ENCODE peak calls at places on chromosomes 13 and 19, in six cellular contexts. One of them, this sample, is unnamed.

GRCh38 chr13:50410921-50411712 is 395.9 kb downstream of the KCNRG start:
- DNase-seq in WTC11: no peak
- DNase-seq in PC-3: peak
- DNase-seq in mammary epithelial cell: peak
- DNase-seq in suprapubic skin: no peak
- DNase-seq in CD8-positive, alpha-beta T cell: no peak
- DNase-seq in this sample: peak

GRCh38 chr13:107202371-107203023 is 634.6 kb upstream of the ARGLU1 start:
- DNase-seq in CD8-positive, alpha-beta T cell: no peak
- DNase-seq in WTC11: no peak
- DNase-seq in suprapubic skin: no peak
- DNase-seq in PC-3: peak
- DNase-seq in mammary epithelial cell: peak
- DNase-seq in this sample: no peak

GRCh38 chr19:38736036-38736412 is 8.2 kb downstream of the CAPN12 start:
- DNase-seq in mammary epithelial cell: no peak
- DNase-seq in CD8-positive, alpha-beta T cell: no peak
- DNase-seq in PC-3: peak
- DNase-seq in suprapubic skin: no peak
- DNase-seq in WTC11: peak
- DNase-seq in this sample: no peak

GRCh38 chr19:41449865-41450178 is 6.9 kb downstream of the ERICH4 start:
- DNase-seq in PC-3: no peak
- DNase-seq in mammary epithelial cell: no peak
- DNase-seq in CD8-positive, alpha-beta T cell: no peak
- DNase-seq in suprapubic skin: no peak
- DNase-seq in WTC11: no peak
- DNase-seq in this sample: no peak

GRCh38 chr19:17998827-17999150 is 9.2 kb upstream of the ARRDC2 start:
- DNase-seq in suprapubic skin: no peak
- DNase-seq in WTC11: no peak
- DNase-seq in PC-3: no peak
- DNase-seq in mammary epithelial cell: no peak
- DNase-seq in CD8-positive, alpha-beta T cell: no peak
- DNase-seq in this sample: no peak

GRCh38 chr19:28296506-28296905 is 916.4 kb downstream of the UQCRFS1 start:
- DNase-seq in PC-3: no peak
- DNase-seq in WTC11: no peak
- DNase-seq in suprapubic skin: no peak
- DNase-seq in CD8-positive, alpha-beta T cell: no peak
- DNase-seq in mammary epithelial cell: peak
- DNase-seq in this sample: peak

GRCh38 chr13:98372886-98373285 is 195.8 kb upstream of the RNF113B start:
- DNase-seq in PC-3: no peak
- DNase-seq in suprapubic skin: no peak
- DNase-seq in WTC11: no peak
- DNase-seq in CD8-positive, alpha-beta T cell: no peak
- DNase-seq in mammary epithelial cell: no peak
- DNase-seq in this sample: peak

GRCh38 chr13:86725105-86725504 is 925.9 kb upstream of the SLITRK6 start:
- DNase-seq in suprapubic skin: no peak
- DNase-seq in WTC11: peak
- DNase-seq in PC-3: no peak
- DNase-seq in mammary epithelial cell: no peak
- DNase-seq in CD8-positive, alpha-beta T cell: no peak
- DNase-seq in this sample: no peak

GRCh38 chr19:980133-980998 is 3.8 kb upstream of the WDR18 start:
- DNase-seq in CD8-positive, alpha-beta T cell: no peak
- DNase-seq in suprapubic skin: no peak
- DNase-seq in PC-3: no peak
- DNase-seq in WTC11: peak
- DNase-seq in mammary epithelial cell: no peak
- DNase-seq in this sample: no peak

GRCh38 chr19:42553292-42554045 is 25.2 kb upstream of the CEACAM1 start:
- DNase-seq in PC-3: peak
- DNase-seq in CD8-positive, alpha-beta T cell: no peak
- DNase-seq in suprapubic skin: peak
- DNase-seq in mammary epithelial cell: peak
- DNase-seq in WTC11: no peak
- DNase-seq in this sample: peak

GRCh38 chr13:75760182-75760981 is 124.3 kb downstream of the LMO7 start:
- DNase-seq in mammary epithelial cell: peak
- DNase-seq in WTC11: no peak
- DNase-seq in suprapubic skin: no peak
- DNase-seq in PC-3: peak
- DNase-seq in CD8-positive, alpha-beta T cell: no peak
- DNase-seq in this sample: no peak

GRCh38 chr19:55697698-55698097 is 22.7 kb downstream of the EPN1 start:
- DNase-seq in PC-3: no peak
- DNase-seq in CD8-positive, alpha-beta T cell: no peak
- DNase-seq in WTC11: no peak
- DNase-seq in mammary epithelial cell: no peak
- DNase-seq in suprapubic skin: no peak
- DNase-seq in this sample: no peak

GRCh38 chr19:7533281-7533819 is 2.2 kb upstream of the PNPLA6 start:
- DNase-seq in CD8-positive, alpha-beta T cell: no peak
- DNase-seq in WTC11: peak
- DNase-seq in mammary epithelial cell: no peak
- DNase-seq in PC-3: no peak
- DNase-seq in suprapubic skin: no peak
- DNase-seq in this sample: no peak

GRCh38 chr19:39236527-39236926 is 8.3 kb downstream of the IFNL3 start:
- DNase-seq in WTC11: no peak
- DNase-seq in PC-3: no peak
- DNase-seq in suprapubic skin: no peak
- DNase-seq in mammary epithelial cell: no peak
- DNase-seq in CD8-positive, alpha-beta T cell: peak
- DNase-seq in this sample: no peak

GRCh38 chr13:42137856-42138537 is 89.5 kb downstream of the DGKH start:
- DNase-seq in CD8-positive, alpha-beta T cell: no peak
- DNase-seq in mammary epithelial cell: peak
- DNase-seq in PC-3: no peak
- DNase-seq in suprapubic skin: no peak
- DNase-seq in WTC11: no peak
- DNase-seq in this sample: no peak

GRCh38 chr13:48165063-48165462 is 67.9 kb upstream of the ITM2B start:
- DNase-seq in mammary epithelial cell: no peak
- DNase-seq in CD8-positive, alpha-beta T cell: no peak
- DNase-seq in PC-3: peak
- DNase-seq in WTC11: no peak
- DNase-seq in suprapubic skin: no peak
- DNase-seq in this sample: no peak

GRCh38 chr19:4506449-4507149 is 11.7 kb downstream of the PLIN4 start:
- DNase-seq in suprapubic skin: no peak
- DNase-seq in CD8-positive, alpha-beta T cell: no peak
- DNase-seq in PC-3: peak
- DNase-seq in WTC11: no peak
- DNase-seq in mammary epithelial cell: peak
- DNase-seq in this sample: no peak

GRCh38 chr13:71866173-71867091 is 572 bp downstream of the DACH1 start:
- DNase-seq in CD8-positive, alpha-beta T cell: no peak
- DNase-seq in WTC11: peak
- DNase-seq in suprapubic skin: peak
- DNase-seq in PC-3: no peak
- DNase-seq in mammary epithelial cell: peak
- DNase-seq in this sample: no peak

GRCh38 chr13:98761126-98761978 is 8.9 kb upstream of the SLC15A1 start:
- DNase-seq in PC-3: no peak
- DNase-seq in WTC11: no peak
- DNase-seq in CD8-positive, alpha-beta T cell: no peak
- DNase-seq in suprapubic skin: no peak
- DNase-seq in mammary epithelial cell: peak
- DNase-seq in this sample: no peak

GRCh38 chr13:30314562-30314961 is 7.2 kb upstream of the KATNAL1 start:
- DNase-seq in PC-3: no peak
- DNase-seq in mammary epithelial cell: no peak
- DNase-seq in WTC11: no peak
- DNase-seq in CD8-positive, alpha-beta T cell: no peak
- DNase-seq in suprapubic skin: no peak
- DNase-seq in this sample: no peak

GRCh38 chr13:26048745-26049144 is 3.1 kb downstream of the SHISA2 start:
- DNase-seq in PC-3: no peak
- DNase-seq in suprapubic skin: no peak
- DNase-seq in WTC11: no peak
- DNase-seq in mammary epithelial cell: no peak
- DNase-seq in CD8-positive, alpha-beta T cell: no peak
- DNase-seq in this sample: no peak

GRCh38 chr19:5695649-5696195 is 5.6 kb downstream of the RPL36 start:
- DNase-seq in suprapubic skin: no peak
- DNase-seq in WTC11: no peak
- DNase-seq in PC-3: no peak
- DNase-seq in CD8-positive, alpha-beta T cell: no peak
- DNase-seq in mammary epithelial cell: no peak
- DNase-seq in this sample: no peak

GRCh38 chr13:38785490-38785889 is 98.6 kb downstream of the FREM2 start:
- DNase-seq in suprapubic skin: no peak
- DNase-seq in CD8-positive, alpha-beta T cell: no peak
- DNase-seq in mammary epithelial cell: no peak
- DNase-seq in WTC11: no peak
- DNase-seq in PC-3: no peak
- DNase-seq in this sample: no peak

GRCh38 chr13:110946171-110946570 is 31.3 kb upstream of the ANKRD10 start:
- DNase-seq in WTC11: no peak
- DNase-seq in mammary epithelial cell: no peak
- DNase-seq in suprapubic skin: no peak
- DNase-seq in PC-3: no peak
- DNase-seq in CD8-positive, alpha-beta T cell: no peak
- DNase-seq in this sample: no peak

GRCh38 chr13:110944968-110945952 is 30.4 kb upstream of the ANKRD10 start:
- DNase-seq in WTC11: no peak
- DNase-seq in CD8-positive, alpha-beta T cell: no peak
- DNase-seq in suprapubic skin: no peak
- DNase-seq in mammary epithelial cell: no peak
- DNase-seq in PC-3: no peak
- DNase-seq in this sample: no peak

GRCh38 chr13:110942248-110942981 is 27.5 kb upstream of the ANKRD10 start:
- DNase-seq in WTC11: no peak
- DNase-seq in suprapubic skin: no peak
- DNase-seq in CD8-positive, alpha-beta T cell: no peak
- DNase-seq in mammary epithelial cell: peak
- DNase-seq in PC-3: no peak
- DNase-seq in this sample: no peak

GRCh38 chr13:110949116-110949515 is 34.2 kb upstream of the ANKRD10 start:
- DNase-seq in WTC11: no peak
- DNase-seq in CD8-positive, alpha-beta T cell: no peak
- DNase-seq in mammary epithelial cell: no peak
- DNase-seq in PC-3: no peak
- DNase-seq in suprapubic skin: no peak
- DNase-seq in this sample: no peak

GRCh38 chr13:110944121-110944967 is 29.5 kb upstream of the ANKRD10 start:
- DNase-seq in CD8-positive, alpha-beta T cell: no peak
- DNase-seq in suprapubic skin: no peak
- DNase-seq in mammary epithelial cell: peak
- DNase-seq in PC-3: peak
- DNase-seq in WTC11: peak
- DNase-seq in this sample: no peak
- TF ChIP-seq CTCF in CD8-positive, alpha-beta T cell: peak
- TF ChIP-seq CTCF in suprapubic skin: peak
- TF ChIP-seq CTCF in mammary epithelial cell: peak
- TF ChIP-seq CTCF in PC-3: peak
- TF ChIP-seq CTCF in WTC11: no peak
- TF ChIP-seq CTCF in this sample: peak

DNA sequence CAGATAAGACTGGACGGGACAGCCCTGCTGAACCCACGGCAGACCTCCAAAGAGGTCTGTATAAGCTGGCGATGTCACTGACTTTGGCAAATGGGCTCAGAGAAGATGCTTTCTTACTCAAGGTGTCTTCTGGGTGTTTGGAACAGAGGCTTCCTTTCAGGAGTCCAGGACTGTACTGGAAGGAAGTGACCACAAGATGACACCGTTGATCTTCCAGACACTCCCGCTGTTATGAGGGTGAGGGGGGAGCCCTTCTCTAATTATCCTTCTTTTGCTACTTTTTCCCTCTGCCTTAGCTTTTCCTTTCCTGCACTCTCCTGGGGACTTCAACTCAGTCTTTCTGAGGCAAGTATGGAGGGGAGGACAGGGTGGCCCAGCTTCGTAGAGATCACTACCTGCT is 65.2 kb upstream of the ZNF599 start:
- DNase-seq in WTC11: no peak
- DNase-seq in PC-3: peak
- DNase-seq in CD8-positive, alpha-beta T cell: no peak
- DNase-seq in mammary epithelial cell: peak
- DNase-seq in suprapubic skin: no peak
- DNase-seq in this sample: no peak
- TF ChIP-seq CTCF in WTC11: no peak
- TF ChIP-seq CTCF in PC-3: peak
- TF ChIP-seq CTCF in CD8-positive, alpha-beta T cell: no peak
- TF ChIP-seq CTCF in mammary epithelial cell: peak
- TF ChIP-seq CTCF in suprapubic skin: no peak
- TF ChIP-seq CTCF in this sample: no peak

GRCh38 chr13:34076943-34077703 is 259.2 kb downstream of the RFC3 start:
- DNase-seq in suprapubic skin: no peak
- DNase-seq in mammary epithelial cell: peak
- DNase-seq in CD8-positive, alpha-beta T cell: no peak
- DNase-seq in WTC11: no peak
- DNase-seq in PC-3: peak
- DNase-seq in this sample: peak
- TF ChIP-seq CTCF in suprapubic skin: peak
- TF ChIP-seq CTCF in mammary epithelial cell: peak
- TF ChIP-seq CTCF in CD8-positive, alpha-beta T cell: no peak
- TF ChIP-seq CTCF in WTC11: peak
- TF ChIP-seq CTCF in PC-3: peak
- TF ChIP-seq CTCF in this sample: peak

DNA sequence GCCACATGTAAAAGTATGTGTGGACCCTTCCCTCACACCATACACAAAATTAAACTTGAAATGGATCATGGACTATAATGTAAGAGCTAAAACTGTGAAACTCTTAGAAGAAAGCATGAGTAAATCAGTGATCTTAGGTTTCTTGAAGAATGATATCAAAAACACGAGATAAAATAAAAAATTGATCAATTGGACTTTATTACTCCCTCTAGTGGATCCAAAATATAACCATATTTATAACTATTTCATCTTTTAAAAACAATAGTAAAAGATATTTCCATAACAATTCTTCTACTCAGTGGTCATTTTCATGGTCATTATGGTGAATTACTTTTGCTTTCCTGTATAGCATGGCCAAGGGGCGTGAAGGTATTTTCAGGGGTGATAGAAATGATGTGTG is 174.6 kb upstream of the LSM14A start:
- DNase-seq in mammary epithelial cell: no peak
- DNase-seq in WTC11: no peak
- DNase-seq in PC-3: peak
- DNase-seq in suprapubic skin: no peak
- DNase-seq in CD8-positive, alpha-beta T cell: no peak
- DNase-seq in this sample: no peak
- TF ChIP-seq CTCF in mammary epithelial cell: peak
- TF ChIP-seq CTCF in WTC11: no peak
- TF ChIP-seq CTCF in PC-3: peak
- TF ChIP-seq CTCF in suprapubic skin: no peak
- TF ChIP-seq CTCF in CD8-positive, alpha-beta T cell: no peak
- TF ChIP-seq CTCF in this sample: peak

This sample was measured in BJ.